ENCODE peak calls at places on chromosomes 2 and 18, in four cellular contexts. F is breast epithelium, M is GM23248, P is astrocyte. T is an unnamed sample.

GRCh38 chr2:67641709-67642397 is 244.7 kb downstream of the ETAA1 start:
- DNase-seq in F (no peak), M (no peak), P (peak), T (no peak)

GRCh38 chr2:126359494-126359893 is 296.5 kb upstream of the GYPC start:
- DNase-seq in M (peak), P (no peak), F (no peak), T (no peak)

GRCh38 chr2:150125188-150125587 is 362.3 kb downstream of the RND3 start:
- DNase-seq in P (peak), F (no peak), M (no peak), T (no peak)

GRCh38 chr2:64399521-64399920 is 54.4 kb upstream of the LGALSL start:
- DNase-seq in F (no peak), P (no peak), M (no peak), T (no peak)

GRCh38 chr2:106053116-106053515 is 141.0 kb downstream of the UXS1 start:
- DNase-seq in P (peak), M (peak), F (no peak), T (no peak)

GRCh38 chr2:192277494-192278109 is 82.9 kb upstream of the TMEFF2 start:
- DNase-seq in F (no peak), P (no peak), M (no peak), T (no peak)

GRCh38 chr2:201357216-201357615 is at the start of gene FLACC1:
- DNase-seq in M (peak), P (peak), F (no peak), T (no peak)

GRCh38 chr2:43792653-43793052 is 18.8 kb downstream of the DYNC2LI1 start:
- DNase-seq in F (no peak), P (no peak), M (no peak), T (no peak)

GRCh38 chr2:30664761-30665358 is 142.4 kb downstream of the CAPN13 start:
- DNase-seq in M (peak), P (peak), F (no peak), T (no peak)

GRCh38 chr18:21327101-21327500 is 85.1 kb downstream of the GREB1L start:
- DNase-seq in M (no peak), P (no peak), F (no peak), T (no peak)

GRCh38 chr2:84085562-84085961 is 373.5 kb downstream of the SUCLG1 start:
- DNase-seq in F (no peak), P (no peak), M (no peak), T (no peak)

GRCh38 chr2:113692698-113693428 is 63.6 kb downstream of the SLC35F5 start:
- DNase-seq in F (no peak), P (no peak), M (no peak), T (no peak)

GRCh38 chr2:179239194-179239593 is 25.4 kb downstream of the SESTD1 start:
- DNase-seq in M (peak), F (no peak), P (peak), T (no peak)

GRCh38 chr2:136363921-136364320 is 246.0 kb upstream of the CXCR4 start:
- DNase-seq in F (no peak), P (peak), M (peak), T (no peak)

GRCh38 chr2:148557844-148558436 is 86.6 kb upstream of the EPC2 start:
- DNase-seq in P (no peak), M (no peak), F (no peak), T (no peak)

GRCh38 chr2:72803151-72803550 is 22.7 kb downstream of the EXOC6B start:
- DNase-seq in P (peak), F (no peak), M (peak), T (no peak)

GRCh38 chr2:103174711-103175110 is 412.9 kb downstream of the TMEM182 start:
- DNase-seq in F (no peak), M (peak), P (peak), T (no peak)

GRCh38 chr2:28721601-28722191 is 29.9 kb upstream of the PPP1CB start:
- DNase-seq in P (no peak), M (no peak), F (no peak), T (no peak)

GRCh38 chr2:73114273-73114867 is 1.6 kb upstream of the RAB11FIP5 start:
- DNase-seq in M (peak), F (no peak), P (no peak), T (no peak)

GRCh38 chr2:186543561-186544131 is 46.2 kb upstream of the ITGAV start:
- DNase-seq in P (peak), M (peak), F (no peak), T (no peak)
- H3K27ac ChIP-seq in P (peak), M (peak), F (peak), T (no peak)

GRCh38 chr2:224938670-224939309 is 103.5 kb downstream of the DOCK10 start:
- DNase-seq in M (peak), F (no peak), P (peak), T (no peak)
- H3K27ac ChIP-seq in M (no peak), F (no peak), P (peak), T (peak)

DNA sequence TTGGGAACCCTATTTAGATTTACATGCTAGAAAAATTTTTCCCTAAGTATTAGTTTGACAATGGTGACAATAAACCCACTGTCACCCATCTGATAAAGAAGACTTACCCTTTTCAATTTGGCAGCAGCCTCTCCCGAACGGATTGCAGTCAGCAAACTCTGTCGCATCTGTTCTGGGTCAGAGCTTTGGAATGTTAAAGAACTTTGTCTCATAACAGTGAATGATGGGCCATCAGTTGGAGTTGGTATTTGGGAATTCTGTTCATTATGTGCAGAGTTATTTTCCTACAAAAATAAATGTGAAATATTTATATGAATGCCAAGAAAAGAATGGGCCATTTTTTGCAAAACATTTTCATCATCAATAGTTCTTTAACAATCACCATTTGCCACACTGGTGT is 70.8 kb upstream of the GRB14 start:
- DNase-seq in M (peak), P (peak), F (no peak), T (no peak)
- H3K27ac ChIP-seq in M (no peak), P (no peak), F (no peak), T (no peak)

GRCh38 chr2:235659767-235660322 is 166.0 kb downstream of the AGAP1 start:
- DNase-seq in F (no peak), P (peak), M (peak), T (no peak)
- H3K27ac ChIP-seq in F (peak), P (no peak), M (peak), T (no peak)

DNA sequence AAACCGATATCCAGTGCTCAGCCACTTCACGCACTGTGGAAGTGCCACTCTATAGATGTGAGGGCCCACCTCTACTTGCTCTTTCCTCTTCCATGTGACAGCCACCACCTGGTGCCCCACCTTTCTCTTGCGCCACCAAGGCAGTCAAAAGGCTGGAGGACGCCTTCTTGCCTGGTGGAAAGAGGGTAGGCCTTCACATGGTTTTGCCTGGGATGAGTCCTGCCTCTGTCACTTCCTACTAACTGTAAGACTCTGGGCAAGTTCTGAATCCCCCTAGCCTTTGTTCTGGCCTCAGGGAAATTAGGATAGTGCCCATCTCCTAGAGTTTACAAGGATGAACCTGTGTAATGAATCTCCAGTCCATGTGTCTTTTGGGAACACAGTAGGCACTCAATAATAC is 66.2 kb upstream of the ODC1 start:
- DNase-seq in F (no peak), P (no peak), M (no peak), T (no peak)
- H3K27ac ChIP-seq in F (no peak), P (peak), M (peak), T (no peak)

DNA sequence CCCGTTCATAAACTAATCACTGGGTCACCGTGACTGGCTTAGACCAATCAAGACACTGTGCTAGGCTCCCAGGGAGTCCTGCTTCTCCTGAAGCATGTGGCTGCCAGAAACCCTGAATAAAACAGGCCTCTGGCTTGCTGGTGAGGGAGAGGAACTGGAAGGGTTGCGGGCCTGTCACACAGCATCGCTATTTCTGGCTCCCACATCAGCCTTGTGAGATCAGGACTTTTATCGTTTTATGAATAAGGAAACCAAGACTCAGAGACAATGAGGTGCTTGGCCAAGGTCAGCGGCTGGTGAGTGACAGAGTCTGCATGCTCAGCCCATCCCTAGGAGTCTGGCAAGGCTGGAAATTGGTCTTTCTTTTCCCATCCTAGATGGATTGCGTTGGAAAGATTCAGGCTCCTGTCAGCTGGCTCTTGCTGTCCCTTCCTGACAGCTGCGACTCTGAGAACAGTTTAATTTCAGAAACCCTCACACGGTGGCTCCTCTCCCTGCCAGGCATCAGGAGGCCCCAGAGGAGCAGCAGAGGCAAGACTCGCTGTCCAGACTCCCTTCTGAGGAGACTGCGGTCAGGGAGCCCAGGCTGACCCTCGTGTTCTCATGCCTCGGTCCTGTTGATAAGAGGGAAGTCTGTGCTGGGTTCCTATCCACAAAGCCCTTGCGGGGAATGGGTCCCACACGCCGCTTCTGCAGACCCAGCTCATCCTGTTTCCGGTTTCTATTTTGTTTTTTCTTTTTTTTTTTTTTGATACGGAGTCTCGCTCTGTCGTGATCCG is 104.4 kb upstream of the TAF1B start:
- DNase-seq in M (peak), F (no peak), P (no peak), T (no peak)
- H3K27ac ChIP-seq in M (peak), F (peak), P (no peak), T (peak)

DNA sequence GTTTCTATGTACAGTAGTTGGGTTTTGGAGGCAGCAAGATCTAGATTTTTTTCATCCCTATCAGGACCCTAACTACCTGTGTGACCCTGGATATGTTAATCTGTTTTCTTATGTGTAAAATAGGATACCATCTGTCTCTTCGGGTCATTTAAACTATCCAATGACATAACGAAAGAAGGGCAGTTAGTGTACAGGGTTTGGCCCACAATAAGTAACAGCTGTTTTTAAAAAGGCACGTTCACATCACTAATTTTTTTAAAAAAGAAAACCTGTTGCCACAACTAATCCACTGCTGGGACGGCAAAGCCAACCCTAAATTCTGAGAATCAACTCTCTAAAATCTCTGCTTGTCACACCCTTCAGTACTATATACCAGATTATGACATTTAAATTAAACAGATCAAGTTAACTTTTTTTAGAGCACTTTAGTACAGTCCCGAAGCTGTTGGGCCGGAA is 869 bp downstream of the USP40 start:
- DNase-seq in P (no peak), F (no peak), M (no peak), T (no peak)
- H3K27ac ChIP-seq in P (peak), F (peak), M (peak), T (peak)

DNA sequence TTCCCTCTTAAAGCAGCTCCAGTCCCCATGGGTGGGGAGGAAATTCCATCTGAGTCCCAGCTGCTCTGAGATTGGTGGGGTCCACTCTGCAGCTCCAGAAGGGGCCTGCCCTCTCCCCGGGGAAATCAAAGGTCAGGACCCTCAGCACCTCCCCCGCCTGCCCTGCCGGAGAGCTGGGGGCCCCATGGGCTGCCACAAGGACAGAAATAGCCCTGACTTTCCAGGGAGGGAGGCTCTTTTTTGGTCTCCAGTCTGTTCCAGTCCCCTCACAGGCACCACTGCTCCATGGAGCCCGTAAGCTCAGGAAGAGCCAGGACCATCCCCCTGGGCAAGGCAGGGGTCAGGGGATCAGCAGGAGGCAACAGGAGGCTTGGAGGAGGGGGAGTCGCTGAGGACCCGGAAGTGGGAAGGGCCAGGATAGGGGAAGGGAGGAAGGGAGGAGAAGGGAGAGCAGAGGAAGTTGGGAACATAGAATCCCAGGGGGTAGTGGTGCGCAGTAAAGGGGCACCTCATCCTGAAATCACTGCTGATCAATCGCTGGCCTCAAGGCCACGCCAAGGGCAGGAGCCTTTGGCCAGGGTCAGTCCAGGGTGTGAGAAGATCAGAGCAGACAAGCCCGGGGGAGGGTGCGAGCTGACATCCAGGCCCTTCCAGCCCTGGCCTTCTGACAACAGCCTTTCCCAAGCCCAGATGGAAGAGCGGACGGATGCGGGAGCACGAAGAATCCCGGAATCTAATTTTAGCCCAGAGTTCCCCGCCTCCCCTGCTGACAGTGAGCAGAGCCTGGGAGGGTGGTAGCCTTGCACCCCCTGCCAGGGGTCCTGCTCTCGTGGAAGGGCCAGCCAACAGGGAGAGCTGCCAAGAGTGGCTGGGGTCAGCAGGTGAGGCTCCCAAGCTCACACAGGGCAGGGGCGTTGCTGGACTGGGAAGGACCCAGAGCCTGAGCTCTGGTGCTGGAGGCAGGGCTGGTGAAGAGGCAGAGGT is 7.5 kb downstream of the ADRA2B start:
- DNase-seq in P (no peak), F (no peak), M (no peak), T (no peak)
- H3K27ac ChIP-seq in P (no peak), F (no peak), M (no peak), T (no peak)

DNA sequence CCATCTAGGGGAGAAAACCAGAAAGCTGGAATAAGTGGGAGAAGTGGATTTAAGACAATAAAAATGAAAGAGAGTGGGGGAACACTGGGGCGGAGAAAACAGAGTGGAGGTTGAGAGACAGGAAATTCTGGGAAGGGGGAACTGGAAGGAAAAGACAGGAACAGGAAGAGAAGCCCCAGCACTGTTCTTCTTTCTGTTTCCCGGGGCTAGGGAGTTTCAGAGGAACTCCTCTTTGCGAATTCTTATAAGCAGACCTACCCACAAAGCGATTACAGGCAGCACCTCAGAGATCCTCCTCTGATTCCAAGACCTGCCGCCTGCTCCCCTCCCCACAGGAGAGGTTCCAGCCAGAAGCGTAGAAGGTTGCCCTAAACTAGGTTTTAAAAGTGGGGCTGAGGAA is 13.2 kb downstream of the ST3GAL5 start:
- DNase-seq in P (no peak), M (no peak), F (no peak), T (no peak)
- H3K27ac ChIP-seq in P (no peak), M (no peak), F (no peak), T (no peak)

T was measured in effector memory CD4-positive, alpha-beta T cell.